ENCODE peak calls at places on chromosomes 16 and 17, in seven cellular contexts. C is activated T-cell treated with anti-CD3 and anti-CD28 coated beads, Interleukin-2, amount 50 U/mL, for 72 hours; K is substantia nigra; Z is prostate gland; D is endodermal cell; A is OCI-M1; S is GM06990. V is an unnamed sample.

GRCh38 chr17:3879181-3879580 is 13.7 kb downstream of the CAMKK1 start:
- DNase-seq in C (no peak), K (no peak), Z (no peak), D (no peak), A (no peak), S (no peak), V (no peak)

GRCh38 chr16:52547001-52547833 is at the start of gene TOX3:
- DNase-seq in C (no peak), K (no peak), Z (no peak), D (peak), A (no peak), S (no peak), V (no peak)

GRCh38 chr17:58504826-58505351 is 9.5 kb downstream of the MTMR4 start:
- DNase-seq in C (no peak), K (no peak), Z (no peak), D (peak), A (no peak), S (peak), V (no peak)

GRCh38 chr17:43599835-43600234 is 53.7 kb upstream of the ETV4 start:
- DNase-seq in C (no peak), K (no peak), Z (no peak), D (no peak), A (peak), S (no peak), V (no peak)

GRCh38 chr16:4226251-4227039 is 15.4 kb downstream of the SRL start:
- DNase-seq in C (no peak), K (no peak), Z (no peak), D (no peak), A (no peak), S (no peak), V (no peak)

GRCh38 chr17:69473801-69474170 is 59.3 kb downstream of the MAP2K6 start:
- DNase-seq in C (no peak), K (no peak), Z (no peak), D (no peak), A (no peak), S (no peak), V (no peak)

GRCh38 chr16:51951668-51952298 is 595.2 kb downstream of the TOX3 start:
- DNase-seq in C (no peak), K (no peak), Z (no peak), D (peak), A (no peak), S (no peak), V (no peak)

GRCh38 chr17:74623693-74624093 is at the start of gene CD300E:
- DNase-seq in C (no peak), K (no peak), Z (no peak), D (no peak), A (no peak), S (no peak), V (no peak)

GRCh38 chr17:76472258-76472645 is 4.8 kb downstream of the AANAT start:
- DNase-seq in C (no peak), K (no peak), Z (no peak), D (no peak), A (no peak), S (no peak), V (no peak)

GRCh38 chr17:62703269-62703775 is 75.9 kb downstream of the MRC2 start:
- DNase-seq in C (peak), K (no peak), Z (no peak), D (no peak), A (no peak), S (no peak), V (no peak)

GRCh38 chr17:78358538-78359215 is 1.2 kb downstream of the SOCS3 start:
- DNase-seq in C (peak), K (no peak), Z (no peak), D (peak), A (no peak), S (peak), V (peak)

GRCh38 chr17:15431201-15431600 is 36.2 kb downstream of the CDRT4 start:
- DNase-seq in C (no peak), K (no peak), Z (no peak), D (no peak), A (no peak), S (no peak), V (no peak)

GRCh38 chr17:78883090-78883532 is 19.9 kb downstream of the CEP295NL start:
- DNase-seq in C (no peak), K (peak), Z (no peak), D (no peak), A (no peak), S (no peak), V (peak)

GRCh38 chr16:88617268-88618031 is 20.9 kb upstream of the IL17C start:
- DNase-seq in C (no peak), K (no peak), Z (peak), D (peak), A (no peak), S (no peak), V (no peak)

GRCh38 chr16:56354016-56354415 is 71.3 kb downstream of the AMFR start:
- DNase-seq in C (no peak), K (no peak), Z (no peak), D (no peak), A (no peak), S (no peak), V (no peak)

GRCh38 chr16:84600343-84601229 is 17.3 kb downstream of the COTL1 start:
- DNase-seq in C (no peak), K (no peak), Z (no peak), D (no peak), A (peak), S (peak), V (peak)

GRCh38 chr17:27349540-27350021 is 55.7 kb downstream of the WSB1 start:
- DNase-seq in C (no peak), K (no peak), Z (no peak), D (no peak), A (no peak), S (no peak), V (no peak)

GRCh38 chr17:52477824-52478614 is 319.5 kb upstream of the CA10 start:
- DNase-seq in C (no peak), K (no peak), Z (no peak), D (no peak), A (no peak), S (no peak), V (no peak)

GRCh38 chr17:7560172-7561027 is 1.3 kb upstream of the SENP3 start:
- DNase-seq in C (peak), K (peak), Z (peak), D (peak), A (peak), S (peak), V (peak)

GRCh38 chr16:78709137-78709871 is 609.9 kb downstream of the WWOX start:
- DNase-seq in C (no peak), K (no peak), Z (no peak), D (peak), A (no peak), S (no peak), V (no peak)